ENCODE peak calls at places on chromosomes 6 and 20, in five cellular contexts. One of them, this sample, is unnamed.

GRCh38 chr6:113758214-113758613 is 98.9 kb upstream of the MARCKS start:
- DNase-seq in BJ: no peak
- DNase-seq in CD4-positive, alpha-beta memory T cell: no peak
- DNase-seq in lung: no peak
- DNase-seq in cardiac fibroblast: no peak
- DNase-seq in this sample: no peak

GRCh38 chr6:67068781-67069180 is 1361.8 kb upstream of the EYS start:
- DNase-seq in BJ: no peak
- DNase-seq in lung: no peak
- DNase-seq in CD4-positive, alpha-beta memory T cell: no peak
- DNase-seq in cardiac fibroblast: no peak
- DNase-seq in this sample: no peak

GRCh38 chr6:2225422-2226392 is 19.7 kb downstream of the GMDS start:
- DNase-seq in CD4-positive, alpha-beta memory T cell: no peak
- DNase-seq in lung: no peak
- DNase-seq in cardiac fibroblast: peak; percentile 24
- DNase-seq in BJ: no peak
- DNase-seq in this sample: no peak

GRCh38 chr6:28606424-28607391 is 81.0 kb downstream of the GPX5 start:
- DNase-seq in CD4-positive, alpha-beta memory T cell: no peak
- DNase-seq in lung: no peak
- DNase-seq in cardiac fibroblast: peak; percentile 68
- DNase-seq in BJ: no peak
- DNase-seq in this sample: no peak

GRCh38 chr6:150301871-150302800 is 66.7 kb upstream of the IYD start:
- DNase-seq in cardiac fibroblast: peak; percentile 59
- DNase-seq in BJ: no peak
- DNase-seq in CD4-positive, alpha-beta memory T cell: no peak
- DNase-seq in lung: no peak
- DNase-seq in this sample: no peak

GRCh38 chr6:96939019-96939805 is 14.7 kb downstream of the KLHL32 start:
- DNase-seq in BJ: no peak
- DNase-seq in CD4-positive, alpha-beta memory T cell: no peak
- DNase-seq in cardiac fibroblast: peak; percentile 62
- DNase-seq in lung: no peak
- DNase-seq in this sample: no peak

GRCh38 chr20:50804453-50805348 is 9.8 kb downstream of the BCAS4 start:
- DNase-seq in CD4-positive, alpha-beta memory T cell: peak; percentile 52
- DNase-seq in cardiac fibroblast: no peak
- DNase-seq in BJ: no peak
- DNase-seq in lung: no peak
- DNase-seq in this sample: no peak

GRCh38 chr6:142846883-142847287 is 98.1 kb downstream of the HIVEP2 start:
- DNase-seq in CD4-positive, alpha-beta memory T cell: no peak
- DNase-seq in BJ: peak; percentile 67
- DNase-seq in lung: no peak
- DNase-seq in cardiac fibroblast: peak; percentile 81
- DNase-seq in this sample: peak; percentile 66

GRCh38 chr6:30542404-30542725 is 13.9 kb downstream of the GNL1 start:
- DNase-seq in lung: no peak
- DNase-seq in CD4-positive, alpha-beta memory T cell: peak; percentile 72
- DNase-seq in BJ: no peak
- DNase-seq in cardiac fibroblast: no peak
- DNase-seq in this sample: no peak

GRCh38 chr20:47801759-47802158 is 16.5 kb upstream of the SULF2 start:
- DNase-seq in BJ: no peak
- DNase-seq in cardiac fibroblast: no peak
- DNase-seq in lung: no peak
- DNase-seq in CD4-positive, alpha-beta memory T cell: no peak
- DNase-seq in this sample: no peak

GRCh38 chr6:47034919-47035318 is 7.2 kb downstream of the ADGRF1 start:
- DNase-seq in lung: peak; percentile 52
- DNase-seq in cardiac fibroblast: peak; percentile 93
- DNase-seq in BJ: peak; percentile 85
- DNase-seq in CD4-positive, alpha-beta memory T cell: no peak
- DNase-seq in this sample: no peak

GRCh38 chr6:15508363-15509330 is 154.2 kb downstream of the DTNBP1 start:
- DNase-seq in CD4-positive, alpha-beta memory T cell: no peak
- DNase-seq in lung: no peak
- DNase-seq in cardiac fibroblast: no peak
- DNase-seq in BJ: no peak
- DNase-seq in this sample: no peak

GRCh38 chr20:41669708-41670263 is 51.6 kb upstream of the CHD6 start:
- DNase-seq in CD4-positive, alpha-beta memory T cell: no peak
- DNase-seq in BJ: no peak
- DNase-seq in cardiac fibroblast: peak; percentile 7
- DNase-seq in lung: no peak
- DNase-seq in this sample: no peak

GRCh38 chr20:32610897-32611218 is 25.7 kb upstream of the NOL4L start:
- DNase-seq in cardiac fibroblast: no peak
- DNase-seq in lung: no peak
- DNase-seq in BJ: no peak
- DNase-seq in CD4-positive, alpha-beta memory T cell: no peak
- DNase-seq in this sample: no peak

GRCh38 chr20:15930324-15931305 is 642.6 kb downstream of the KIF16B start:
- DNase-seq in BJ: peak; percentile 11
- DNase-seq in cardiac fibroblast: peak; percentile 5
- DNase-seq in lung: peak; percentile 38
- DNase-seq in CD4-positive, alpha-beta memory T cell: no peak
- DNase-seq in this sample: no peak

GRCh38 chr6:40128149-40128548 is 193.9 kb upstream of the MOCS1 start:
- DNase-seq in BJ: no peak
- DNase-seq in cardiac fibroblast: no peak
- DNase-seq in CD4-positive, alpha-beta memory T cell: no peak
- DNase-seq in lung: no peak
- DNase-seq in this sample: no peak

GRCh38 chr20:19802492-19803158 is 44.6 kb downstream of the RIN2 start:
- DNase-seq in CD4-positive, alpha-beta memory T cell: no peak
- DNase-seq in BJ: no peak
- DNase-seq in cardiac fibroblast: no peak
- DNase-seq in lung: no peak
- DNase-seq in this sample: no peak

GRCh38 chr20:51376121-51376520 is 166.4 kb downstream of the NFATC2 start:
- DNase-seq in lung: no peak
- DNase-seq in cardiac fibroblast: no peak
- DNase-seq in CD4-positive, alpha-beta memory T cell: no peak
- DNase-seq in BJ: no peak
- DNase-seq in this sample: peak; percentile 33

GRCh38 chr6:138722425-138723371 is 50.9 kb upstream of the CCDC28A start:
- DNase-seq in cardiac fibroblast: peak; percentile 55
- DNase-seq in lung: no peak
- DNase-seq in BJ: peak; percentile 20
- DNase-seq in CD4-positive, alpha-beta memory T cell: no peak
- DNase-seq in this sample: no peak

GRCh38 chr6:147260091-147260490 is 55.9 kb downstream of the STXBP5 start:
- DNase-seq in CD4-positive, alpha-beta memory T cell: no peak
- DNase-seq in BJ: no peak
- DNase-seq in lung: no peak
- DNase-seq in cardiac fibroblast: no peak
- DNase-seq in this sample: no peak

GRCh38 chr20:31678389-31679356 is 41.0 kb downstream of the COX4I2 start:
- DNase-seq in CD4-positive, alpha-beta memory T cell: peak; percentile 16
- DNase-seq in BJ: no peak
- DNase-seq in cardiac fibroblast: peak; percentile 61
- DNase-seq in lung: no peak
- DNase-seq in this sample: no peak

GRCh38 chr6:44028767-44029166 is 98.5 kb downstream of the MRPL14 start:
- DNase-seq in lung: no peak
- DNase-seq in CD4-positive, alpha-beta memory T cell: no peak
- DNase-seq in cardiac fibroblast: peak; percentile 81
- DNase-seq in BJ: no peak
- DNase-seq in this sample: peak; percentile 6

GRCh38 chr20:47320990-47321805 is 35.3 kb downstream of the ZMYND8 start:
- DNase-seq in BJ: no peak
- DNase-seq in cardiac fibroblast: no peak
- DNase-seq in lung: no peak
- DNase-seq in CD4-positive, alpha-beta memory T cell: no peak
- DNase-seq in this sample: no peak

GRCh38 chr6:170445984-170446383 is 107.1 kb downstream of the PSMB1 start:
- DNase-seq in lung: no peak
- DNase-seq in cardiac fibroblast: no peak
- DNase-seq in BJ: no peak
- DNase-seq in CD4-positive, alpha-beta memory T cell: no peak
- DNase-seq in this sample: no peak

DNA sequence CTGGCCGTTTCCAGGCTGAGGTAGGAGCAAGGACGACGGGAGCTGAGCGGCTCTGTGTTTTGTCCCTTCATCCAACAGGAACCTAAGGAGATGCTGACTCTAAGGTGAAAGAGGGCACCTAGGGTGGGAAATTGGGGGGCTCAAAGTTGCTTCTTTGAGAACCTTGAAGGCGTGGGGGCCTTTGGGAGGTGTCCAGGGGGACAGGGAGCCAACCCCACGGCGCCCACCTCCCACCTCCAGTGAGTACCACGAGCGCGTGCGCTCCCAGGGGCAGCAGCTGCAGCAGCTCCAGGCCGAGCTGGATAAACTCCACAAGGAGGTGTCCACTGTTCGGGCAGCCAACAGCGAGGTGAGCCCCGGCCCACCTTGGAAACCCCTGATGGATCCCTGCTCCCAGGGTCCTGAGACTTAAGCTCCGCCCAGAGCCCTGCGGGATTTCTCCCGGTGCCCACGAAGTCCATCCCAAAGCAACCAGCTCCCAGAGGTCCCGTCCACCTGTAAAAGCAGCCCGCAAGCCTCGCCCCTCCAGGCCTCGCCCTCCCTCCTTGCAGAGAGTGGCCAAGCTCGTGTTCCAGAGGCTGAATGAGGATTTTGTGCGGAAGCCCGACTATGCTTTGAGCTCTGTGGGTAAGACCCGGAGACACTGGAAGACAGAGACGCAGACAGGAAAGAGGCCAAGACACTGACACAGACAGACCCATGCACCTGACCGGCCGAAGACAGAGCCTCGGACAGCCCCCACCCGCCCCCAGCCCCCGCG is 2.9 kb downstream of the SPAG4 start:
- DNase-seq in cardiac fibroblast: peak; percentile 37
- DNase-seq in lung: no peak
- DNase-seq in BJ: no peak
- DNase-seq in CD4-positive, alpha-beta memory T cell: peak; percentile 52
- DNase-seq in this sample: peak; percentile 74
- H3K4me3 ChIP-seq in cardiac fibroblast: peak overlapping the region; percentile 65
- H3K4me3 ChIP-seq in lung: no peak overlapping the region
- H3K4me3 ChIP-seq in BJ: peak overlapping the region; percentile 57
- H3K4me3 ChIP-seq in CD4-positive, alpha-beta memory T cell: peak overlapping the region; percentile 47
- H3K4me3 ChIP-seq in this sample: peak overlapping the region; percentile 70

DNA sequence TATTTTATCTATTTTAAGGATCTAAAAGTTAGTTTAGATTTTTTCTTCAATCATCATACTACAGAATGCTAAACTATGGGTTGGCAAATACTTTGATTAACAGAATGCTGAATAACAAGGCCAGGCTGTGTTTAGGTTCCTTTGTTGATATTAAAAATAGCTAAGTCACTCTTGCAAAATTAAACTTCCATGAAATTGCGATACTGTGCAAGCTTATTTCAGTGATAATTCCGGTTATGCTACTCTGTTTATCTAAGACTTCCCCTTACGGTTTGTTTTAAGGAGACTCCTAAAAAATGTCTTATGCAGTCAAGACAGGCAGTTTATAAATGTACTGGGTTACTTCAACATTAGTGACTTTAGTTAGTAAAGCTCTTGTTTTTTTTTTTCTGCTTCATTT is 2.7 kb downstream of the RNF24 start:
- DNase-seq in lung: no peak
- DNase-seq in CD4-positive, alpha-beta memory T cell: no peak
- DNase-seq in BJ: peak; percentile 25
- DNase-seq in cardiac fibroblast: peak; percentile 82
- DNase-seq in this sample: no peak
- H3K4me3 ChIP-seq in lung: no peak overlapping the region
- H3K4me3 ChIP-seq in CD4-positive, alpha-beta memory T cell: no peak overlapping the region
- H3K4me3 ChIP-seq in BJ: no peak overlapping the region
- H3K4me3 ChIP-seq in cardiac fibroblast: no peak overlapping the region
- H3K4me3 ChIP-seq in this sample: no peak overlapping the region

GRCh38 chr6:25450469-25451198 is 171.5 kb downstream of the CARMIL1 start:
- DNase-seq in cardiac fibroblast: no peak
- DNase-seq in CD4-positive, alpha-beta memory T cell: no peak
- DNase-seq in lung: no peak
- DNase-seq in BJ: no peak
- DNase-seq in this sample: no peak
- H3K4me3 ChIP-seq in cardiac fibroblast: no peak overlapping the region
- H3K4me3 ChIP-seq in CD4-positive, alpha-beta memory T cell: no peak overlapping the region
- H3K4me3 ChIP-seq in lung: no peak overlapping the region
- H3K4me3 ChIP-seq in BJ: no peak overlapping the region
- H3K4me3 ChIP-seq in this sample: no peak overlapping the region

GRCh38 chr6:38714239-38715015 is 684 bp upstream of the DNAH8 start:
- DNase-seq in BJ: no peak
- DNase-seq in CD4-positive, alpha-beta memory T cell: no peak
- DNase-seq in cardiac fibroblast: no peak
- DNase-seq in lung: no peak
- DNase-seq in this sample: no peak

GRCh38 chr6:38713812-38714211 is 1.3 kb upstream of the DNAH8 start:
- DNase-seq in CD4-positive, alpha-beta memory T cell: peak; percentile 66
- DNase-seq in BJ: no peak
- DNase-seq in cardiac fibroblast: no peak
- DNase-seq in lung: no peak
- DNase-seq in this sample: no peak

GRCh38 chr6:38716825-38717224 is 1.7 kb downstream of the DNAH8 start:
- DNase-seq in cardiac fibroblast: no peak
- DNase-seq in CD4-positive, alpha-beta memory T cell: no peak
- DNase-seq in BJ: no peak
- DNase-seq in lung: no peak
- DNase-seq in this sample: no peak

GRCh38 chr6:38719358-38719757 is 4.2 kb downstream of the DNAH8 start:
- DNase-seq in CD4-positive, alpha-beta memory T cell: no peak
- DNase-seq in cardiac fibroblast: no peak
- DNase-seq in lung: no peak
- DNase-seq in BJ: no peak
- DNase-seq in this sample: no peak

DNA sequence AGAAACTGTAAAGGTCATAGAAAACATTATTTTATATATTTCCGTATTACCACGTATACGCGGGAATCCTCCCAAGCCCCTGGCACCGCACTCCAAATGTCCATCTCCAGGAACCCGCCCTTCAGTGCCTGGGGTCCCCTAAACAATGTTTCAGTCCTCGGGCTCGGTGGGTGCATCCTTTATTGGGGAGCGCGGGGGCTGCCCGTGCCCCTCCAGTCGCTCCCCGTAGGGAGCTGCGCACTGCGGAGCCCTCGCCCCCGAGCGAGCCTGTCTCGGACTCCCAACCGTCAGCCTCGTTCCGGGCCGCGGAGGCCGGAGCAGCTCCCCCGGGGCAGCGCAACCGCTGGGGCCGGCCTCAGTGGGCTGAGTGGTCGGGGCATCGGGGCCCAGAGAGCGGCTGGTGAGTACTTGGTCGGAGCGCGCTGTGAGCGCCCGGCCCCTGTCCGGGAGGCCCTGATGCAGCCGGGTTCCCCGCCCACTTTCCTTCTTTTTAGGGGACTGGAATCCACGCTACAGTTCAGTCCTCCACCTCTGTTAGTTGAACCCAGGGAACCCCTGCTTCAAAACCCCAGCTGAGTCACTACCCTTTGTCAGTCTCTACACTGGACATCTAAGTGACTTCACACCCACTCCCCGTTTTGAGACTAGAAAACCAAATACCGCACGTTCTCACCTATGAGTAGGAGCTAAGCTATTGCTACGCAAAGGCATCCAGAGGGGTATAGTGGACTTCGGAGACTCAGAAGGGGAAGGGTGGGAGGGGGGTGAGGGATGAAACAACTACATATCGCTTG is at the start of gene DNAH8:
- DNase-seq in CD4-positive, alpha-beta memory T cell: no peak
- DNase-seq in BJ: no peak
- DNase-seq in lung: no peak
- DNase-seq in cardiac fibroblast: no peak
- DNase-seq in this sample: no peak
- H3K4me3 ChIP-seq in CD4-positive, alpha-beta memory T cell: no peak within 1 kb of the TSS
- H3K4me3 ChIP-seq in BJ: peak within 1 kb of the TSS; percentile 26
- H3K4me3 ChIP-seq in lung: no peak within 1 kb of the TSS
- H3K4me3 ChIP-seq in cardiac fibroblast: peak within 1 kb of the TSS; percentile 26
- H3K4me3 ChIP-seq in this sample: no peak within 1 kb of the TSS

This sample was measured in tibial artery.